ENCODE peak calls at places on chromosomes 4 and X, in four cellular contexts. A is colonic mucosa, D is HT-29, Y is tibial nerve. F is an unnamed sample.

GRCh38 chr4:103867311-103867710 is 147.5 kb upstream of the TACR3 start:
- DNase-seq in A (no peak), D (no peak), Y (no peak), F (no peak)

GRCh38 chr4:16204505-16204904 is 21.8 kb downstream of the TAPT1 start:
- DNase-seq in A (no peak), D (no peak), Y (no peak), F (no peak)

GRCh38 chrX:39149761-39150160 is 348.5 kb downstream of the MID1IP1 start:
- DNase-seq in A (peak; percentile 76), D (peak; percentile 43), Y (peak; percentile 62), F (peak; percentile 38)

GRCh38 chr4:73763877-73764276 is 23.5 kb downstream of the CXCL8 start:
- DNase-seq in A (no peak), D (no peak), Y (no peak), F (no peak)

GRCh38 chr4:130147618-130148017 is 1051.7 kb downstream of the C4orf33 start:
- DNase-seq in A (no peak), D (no peak), Y (no peak), F (no peak)

GRCh38 chr4:30716671-30717207 is 3.4 kb upstream of the PCDH7 start:
- DNase-seq in A (peak; percentile 20), D (peak; percentile 56), Y (no peak), F (peak; percentile 66)

GRCh38 chrX:120309873-120310730 is 1.2 kb downstream of the TMEM255A start:
- DNase-seq in A (peak; percentile 25), D (no peak), Y (no peak), F (no peak)

GRCh38 chrX:123835661-123836371 is 24.0 kb upstream of the XIAP start:
- DNase-seq in A (peak; percentile 29), D (peak; percentile 51), Y (no peak), F (no peak)

GRCh38 chr4:1590244-1590643 is 93.9 kb downstream of the FAM53A start:
- DNase-seq in A (no peak), D (no peak), Y (no peak), F (no peak)

GRCh38 chrX:149853925-149854324 is 27.1 kb upstream of the MAGEA8 start:
- DNase-seq in A (no peak), D (no peak), Y (no peak), F (no peak)

GRCh38 chrX:31251336-31251735 is 179.5 kb upstream of the FTHL17 start:
- DNase-seq in A (no peak), D (no peak), Y (no peak), F (no peak)

GRCh38 chr4:140256335-140256734 is 102.4 kb upstream of the MAML3 start:
- DNase-seq in A (no peak), D (peak; percentile 34), Y (no peak), F (no peak)

GRCh38 chr4:2074588-2074987 is 15.5 kb downstream of the NAT8L start:
- DNase-seq in A (no peak), D (no peak), Y (no peak), F (no peak)

GRCh38 chrX:1524874-1525582 is 12.0 kb downstream of the P2RY8 start:
- DNase-seq in A (no peak), D (no peak), Y (no peak), F (no peak)

GRCh38 chr4:183838987-183839712 is 66.0 kb upstream of the STOX2 start:
- DNase-seq in A (no peak), D (peak; percentile 14), Y (no peak), F (peak; percentile 62)

GRCh38 chr4:188139671-188140070 is 430 bp downstream of the TRIML1 start:
- DNase-seq in A (no peak), D (no peak), Y (no peak), F (no peak)

GRCh38 chr4:80538276-80538926 is 202.9 kb downstream of the CFAP299 start:
- DNase-seq in A (no peak), D (no peak), Y (no peak), F (no peak)

GRCh38 chrX:130085551-130085986 is 24.7 kb downstream of the ELF4 start:
- DNase-seq in A (no peak), D (no peak), Y (no peak), F (no peak)

GRCh38 chr4:142598132-142598531 is 248.0 kb downstream of the INPP4B start:
- DNase-seq in A (no peak), D (no peak), Y (no peak), F (no peak)

GRCh38 chrX:67545772-67546495 is 2.1 kb downstream of the AR start:
- DNase-seq in A (no peak), D (no peak), Y (no peak), F (no peak)

GRCh38 chrX:153878969-153879653 is 6.9 kb downstream of the L1CAM start:
- DNase-seq in A (no peak), D (no peak), Y (no peak), F (no peak)

GRCh38 chrX:47366051-47366722 is 4.2 kb upstream of the ZNF157 start:
- DNase-seq in A (peak; percentile 35), D (no peak), Y (no peak), F (peak; percentile 83)

GRCh38 chrX:132957211-132958085 is 981 bp downstream of the HS6ST2 start:
- DNase-seq in A (peak; percentile 23), D (no peak), Y (no peak), F (no peak)

GRCh38 chr4:85587952-85588351 is 113.0 kb downstream of the ARHGAP24 start:
- DNase-seq in A (no peak), D (no peak), Y (no peak), F (no peak)

GRCh38 chrX:110399497-110399896 is 40.8 kb downstream of the RTL9 start:
- DNase-seq in A (no peak), D (no peak), Y (no peak), F (no peak)

GRCh38 chr4:113531572-113531971 is 230.0 kb downstream of the CAMK2D start:
- DNase-seq in A (no peak), D (no peak), Y (no peak), F (no peak)

GRCh38 chrX:41935827-41936226 is 12.5 kb upstream of the CASK start:
- DNase-seq in A (no peak), D (no peak), Y (no peak), F (no peak)

GRCh38 chrX:16712116-16712824 is at the start of gene CTPS2:
- DNase-seq in A (peak; percentile 74), D (peak; percentile 54), Y (peak; percentile 23), F (peak; percentile 11)

GRCh38 chr4:692771-693554 is 4.0 kb upstream of the SLC49A3 start:
- DNase-seq in A (no peak), D (no peak), Y (no peak), F (no peak)

GRCh38 chrX:7146703-7147430 is 645 bp upstream of the STS start:
- DNase-seq in A (peak; percentile 80), D (peak; percentile 32), Y (no peak), F (no peak)

GRCh38 chrX:112056886-112057285 is 25.7 kb downstream of the TRPC5 start:
- DNase-seq in A (no peak), D (no peak), Y (no peak), F (no peak)

GRCh38 chrX:150690126-150690525 is 3.1 kb upstream of the MTMR1 start:
- DNase-seq in A (no peak), D (no peak), Y (no peak), F (no peak)

GRCh38 chr4:170325599-170325998 is 235.8 kb upstream of the AADAT start:
- DNase-seq in A (no peak), D (no peak), Y (no peak), F (no peak)

GRCh38 chr4:110130578-110131358 is 67.6 kb downstream of the ELOVL6 start:
- DNase-seq in A (no peak), D (peak; percentile 32), Y (no peak), F (no peak)

GRCh38 chr4:138835833-138836521 is 179.6 kb upstream of the NOCT start:
- DNase-seq in A (peak; percentile 40), D (peak; percentile 42), Y (no peak), F (no peak)

GRCh38 chr4:139761461-139761860 is 95.8 kb downstream of the MGST2 start:
- DNase-seq in A (no peak), D (peak; percentile 42), Y (no peak), F (peak; percentile 77)

GRCh38 chr4:167775374-167775773 is 317.0 kb upstream of the ANXA10 start:
- DNase-seq in A (no peak), D (no peak), Y (no peak), F (no peak)

F was measured in SK-MEL-5.